ENCODE peak calls at places on chromosomes 16 and 17, in five cellular contexts. Y, M, V, B and Z are unnamed samples.

GRCh38 chr16:17467923-17468540 is 2.7 kb downstream of the XYLT1 start:
- DNase-seq in Y (peak; percentile 80), M (no peak), V (no peak), B (peak; percentile 33), Z (peak; percentile 69)

GRCh38 chr17:37648555-37648954 is 5.3 kb upstream of the DDX52 start:
- DNase-seq in Y (no peak), M (no peak), V (no peak), B (no peak), Z (peak; percentile 87)

GRCh38 chr16:81107506-81107905 is 11.3 kb upstream of the GCSH start:
- DNase-seq in Y (no peak), M (no peak), V (no peak), B (peak; percentile 48), Z (no peak)

GRCh38 chr16:81686391-81687182 is 92.5 kb upstream of the PLCG2 start:
- DNase-seq in Y (no peak), M (no peak), V (no peak), B (no peak), Z (no peak)

GRCh38 chr17:53150101-53150698 is 672.5 kb upstream of the KIF2B start:
- DNase-seq in Y (peak; percentile 23), M (no peak), V (no peak), B (peak; percentile 4), Z (no peak)

GRCh38 chr17:39277110-39277509 is 51.4 kb upstream of the STAC2 start:
- DNase-seq in Y (no peak), M (no peak), V (peak; percentile 12), B (no peak), Z (no peak)

GRCh38 chr16:89060207-89060794 is 33.4 kb upstream of the ACSF3 start:
- DNase-seq in Y (no peak), M (no peak), V (peak; percentile 78), B (no peak), Z (no peak)

GRCh38 chr16:31696968-31697743 is 169.5 kb downstream of the AHSP start:
- DNase-seq in Y (peak; percentile 76), M (peak; percentile 44), V (no peak), B (peak; percentile 64), Z (peak; percentile 53)

GRCh38 chr16:28497386-28497785 is 2.9 kb downstream of the APOBR start:
- DNase-seq in Y (no peak), M (no peak), V (no peak), B (no peak), Z (no peak)

GRCh38 chr17:1005361-1005946 is 8.5 kb downstream of the TIMM22 start:
- DNase-seq in Y (peak; percentile 44), M (no peak), V (no peak), B (no peak), Z (peak; percentile 54)

GRCh38 chr17:4833941-4834501 is 881 bp downstream of the MINK1 start:
- DNase-seq in Y (peak; percentile 44), M (no peak), V (no peak), B (peak; percentile 68), Z (peak; percentile 80)

GRCh38 chr17:82432017-82432416 is 13.6 kb upstream of the OGFOD3 start:
- DNase-seq in Y (no peak), M (no peak), V (no peak), B (no peak), Z (no peak)

GRCh38 chr16:76265434-76266045 is 11.7 kb upstream of the CNTNAP4 start:
- DNase-seq in Y (peak; percentile 10), M (peak; percentile 27), V (no peak), B (peak; percentile 31), Z (peak; percentile 1)

GRCh38 chr16:69482410-69482951 is 58.1 kb downstream of the CYB5B start:
- DNase-seq in Y (no peak), M (no peak), V (no peak), B (no peak), Z (peak; percentile 27)

GRCh38 chr16:56300901-56301351 is 109.6 kb downstream of the GNAO1 start:
- DNase-seq in Y (no peak), M (no peak), V (no peak), B (no peak), Z (peak; percentile 17)

GRCh38 chr16:2963611-2964415 is at the start of gene KREMEN2:
- DNase-seq in Y (peak; percentile 90), M (peak; percentile 88), V (no peak), B (peak; percentile 56), Z (no peak)

GRCh38 chr16:47386201-47386718 is 74.6 kb downstream of the ITFG1 start:
- DNase-seq in Y (no peak), M (no peak), V (no peak), B (no peak), Z (no peak)

GRCh38 chr16:47388705-47389104 is 72.2 kb downstream of the ITFG1 start:
- DNase-seq in Y (no peak), M (no peak), V (no peak), B (no peak), Z (no peak)

GRCh38 chr16:47395733-47396503 is 64.9 kb downstream of the ITFG1 start:
- DNase-seq in Y (no peak), M (no peak), V (no peak), B (no peak), Z (no peak)

GRCh38 chr16:47387026-47387734 is 73.7 kb downstream of the ITFG1 start:
- DNase-seq in Y (no peak), M (no peak), V (no peak), B (peak; percentile 38), Z (no peak)

GRCh38 chr16:47392114-47392513 is 68.7 kb downstream of the ITFG1 start:
- DNase-seq in Y (no peak), M (peak; percentile 10), V (peak; percentile 40), B (peak; percentile 53), Z (no peak)
- TF ChIP-seq MXI1 in Y (no peak), M (no peak), V (no peak), B (no peak), Z (no peak)

DNA sequence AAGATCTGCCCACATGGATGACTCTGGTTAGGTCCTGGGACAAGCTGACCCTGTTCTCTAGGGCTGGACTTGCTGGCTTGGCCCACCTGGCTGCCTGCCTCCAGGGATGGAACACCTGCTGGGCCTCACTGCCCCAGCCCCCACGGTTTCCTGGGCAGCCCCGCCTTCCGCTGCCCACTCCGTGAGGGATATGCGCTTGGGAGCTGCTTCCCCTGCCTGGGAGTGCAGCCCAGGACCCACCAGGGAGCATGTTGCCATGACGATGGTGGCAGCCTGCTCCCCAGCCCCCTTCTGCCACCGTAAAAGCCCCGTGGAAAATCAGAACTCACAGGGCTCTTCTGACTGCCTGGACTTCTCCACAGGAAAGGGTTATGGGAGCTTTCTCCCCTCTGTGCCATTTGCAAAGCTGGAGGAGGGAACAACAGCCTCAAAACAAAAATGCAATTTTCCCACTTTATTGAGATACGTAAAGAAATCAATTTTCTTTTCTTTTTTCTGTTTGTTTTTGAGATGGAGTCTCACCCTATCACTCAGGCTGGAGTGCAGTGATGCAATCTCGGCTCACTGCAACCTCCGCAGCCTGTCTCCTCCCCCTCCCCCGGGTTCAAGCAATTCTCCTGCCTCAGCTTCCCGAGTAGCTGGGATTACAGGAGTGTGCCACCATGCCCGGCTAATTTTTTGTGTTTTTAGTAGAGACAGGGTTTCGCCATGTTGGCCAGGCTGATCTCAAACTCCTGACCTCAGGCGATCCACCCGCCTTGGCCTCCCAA is 18.0 kb upstream of the GAS7 start:
- DNase-seq in Y (no peak), M (no peak), V (no peak), B (no peak), Z (no peak)
- TF ChIP-seq MXI1 in Y (no peak), M (no peak), V (no peak), B (no peak), Z (no peak)

DNA sequence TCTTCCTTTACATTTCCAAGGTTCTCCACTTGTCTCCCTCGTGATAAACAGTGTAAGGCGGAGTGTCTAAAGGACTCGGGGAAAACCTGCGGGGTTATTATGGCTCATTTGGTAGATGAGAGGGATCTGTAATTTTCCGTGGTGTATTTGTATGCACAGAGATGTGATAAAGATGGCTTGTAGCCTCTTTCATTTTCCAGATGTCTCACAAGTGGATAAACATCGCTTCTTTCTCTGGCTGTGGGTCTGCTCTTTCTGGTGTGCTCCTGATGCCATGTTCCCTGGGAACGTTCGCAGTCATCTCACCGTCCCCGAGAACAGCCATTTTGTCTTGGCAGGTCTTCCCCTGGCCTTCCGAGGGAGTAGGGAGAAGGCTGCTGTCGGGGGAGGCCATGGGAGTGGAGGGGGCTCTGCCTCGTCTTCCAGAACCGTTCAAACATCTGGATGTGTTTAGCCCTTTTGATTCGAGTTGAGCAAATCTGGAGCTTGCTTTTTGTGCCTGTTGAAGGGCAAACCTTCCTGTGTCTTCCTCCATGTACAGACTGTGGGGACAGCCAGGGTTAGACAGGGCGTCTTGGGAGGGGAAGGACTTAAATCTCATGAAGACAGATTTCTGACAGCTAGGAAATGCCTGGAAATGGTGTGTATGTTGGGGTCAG is 238.7 kb downstream of the CCDC182 start:
- DNase-seq in Y (peak; percentile 75), M (no peak), V (no peak), B (no peak), Z (no peak)
- TF ChIP-seq MXI1 in Y (no peak), M (no peak), V (no peak), B (no peak), Z (no peak)

GRCh38 chr16:30417447-30418349 is 10.3 kb downstream of the ZNF771 start:
- DNase-seq in Y (peak; percentile 93), M (no peak), V (peak; percentile 84), B (no peak), Z (peak; percentile 88)
- TF ChIP-seq MXI1 in Y (peak; percentile 66), M (no peak), V (peak; percentile 90), B (no peak), Z (peak; percentile 50)

GRCh38 chr16:1565083-1565805 is 31.8 kb downstream of the TMEM204 start:
- DNase-seq in Y (peak; percentile 50), M (no peak), V (no peak), B (no peak), Z (no peak)
- TF ChIP-seq MXI1 in Y (no peak), M (no peak), V (no peak), B (no peak), Z (no peak)

GRCh38 chr17:15263206-15263579 is 1.9 kb downstream of the PMP22 start:
- DNase-seq in Y (peak; percentile 72), M (no peak), V (no peak), B (no peak), Z (peak; percentile 73)

GRCh38 chr17:15262291-15263205 is 2.6 kb downstream of the PMP22 start:
- DNase-seq in Y (peak; percentile 84), M (peak; percentile 80), V (no peak), B (no peak), Z (peak; percentile 83)

GRCh38 chr17:15260376-15261062 is 4.6 kb downstream of the PMP22 start:
- DNase-seq in Y (peak; percentile 94), M (peak; percentile 74), V (no peak), B (peak; percentile 35), Z (peak; percentile 88)

GRCh38 chr17:15261818-15262290 is 3.3 kb downstream of the PMP22 start:
- DNase-seq in Y (no peak), M (no peak), V (no peak), B (no peak), Z (no peak)

DNA sequence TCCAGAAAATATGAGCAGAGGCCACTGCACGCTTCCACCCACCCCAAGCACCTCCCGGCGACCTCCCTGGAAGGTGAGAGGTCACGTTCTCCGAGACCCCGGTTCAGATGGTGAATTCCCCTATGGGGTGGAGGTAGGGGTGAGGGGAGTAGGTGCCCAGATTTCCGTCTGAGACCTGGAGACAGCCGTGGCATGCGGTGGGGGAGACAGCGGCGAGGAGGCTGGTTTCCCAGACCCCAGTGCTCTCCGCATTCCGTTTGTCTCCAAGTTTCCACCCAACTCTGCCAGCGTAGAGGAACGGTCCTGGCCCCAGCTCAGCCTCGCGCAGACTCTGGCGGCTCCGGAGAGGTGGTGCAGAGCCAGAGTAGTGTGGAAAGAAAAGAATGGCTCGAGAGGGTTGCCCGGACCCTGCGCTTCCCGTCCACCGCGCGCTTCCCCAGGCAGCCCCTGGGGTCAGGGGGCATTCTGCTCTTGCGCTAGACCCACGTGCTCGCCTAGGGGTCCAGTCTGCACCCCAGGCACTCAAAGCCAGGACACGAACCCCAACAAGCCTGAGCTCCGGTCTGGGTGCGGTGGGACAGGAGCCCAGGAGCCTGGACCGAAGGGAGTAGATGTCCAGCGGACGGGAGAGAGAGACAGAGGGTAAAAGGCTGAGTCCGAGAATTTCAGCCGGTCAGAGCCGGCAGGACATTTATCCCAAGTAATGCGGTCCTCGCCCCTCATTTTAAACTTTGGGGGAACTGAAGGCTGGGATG is 3.9 kb downstream of the PMP22 start:
- DNase-seq in Y (peak; percentile 81), M (peak; percentile 15), V (no peak), B (peak; percentile 27), Z (peak; percentile 60)
- TF ChIP-seq MXI1 in Y (peak; percentile 20), M (no peak), V (no peak), B (no peak), Z (peak; percentile 40)